ENCODE peak calls at places on chromosomes 13 and 19, in ten cellular contexts. One of them, this sample, is unnamed.

GRCh38 chr19:19261350-19262189 is 11.5 kb downstream of the TM6SF2 start:
- DNase-seq in kidney epithelial cell: no peak
- DNase-seq in iris pigment epithelial cell: no peak
- DNase-seq in hypothalamus: no peak
- DNase-seq in nephron progenitor cell: peak
- DNase-seq in activated T-cell treated with anti-CD3 and anti-CD28 coated beads, Interleukin-2, amount 50 U/mL, for 72 hours: no peak
- DNase-seq in right cardiac atrium: no peak
- DNase-seq in hippocampal formation: no peak
- DNase-seq in activated CD8-positive, alpha-beta memory T cell treated with anti-CD3 and anti-CD28 coated beads for 48 hours: no peak
- DNase-seq in KBM-7: peak
- DNase-seq in this sample: no peak

GRCh38 chr13:108200781-108201398 is 14.4 kb downstream of the LIG4 start:
- DNase-seq in hippocampal formation: no peak
- DNase-seq in right cardiac atrium: no peak
- DNase-seq in activated T-cell treated with anti-CD3 and anti-CD28 coated beads, Interleukin-2, amount 50 U/mL, for 72 hours: no peak
- DNase-seq in activated CD8-positive, alpha-beta memory T cell treated with anti-CD3 and anti-CD28 coated beads for 48 hours: no peak
- DNase-seq in iris pigment epithelial cell: peak
- DNase-seq in hypothalamus: no peak
- DNase-seq in kidney epithelial cell: peak
- DNase-seq in nephron progenitor cell: no peak
- DNase-seq in KBM-7: no peak
- DNase-seq in this sample: peak

GRCh38 chr13:80903911-80904310 is 563.0 kb upstream of the SPRY2 start:
- DNase-seq in kidney epithelial cell: no peak
- DNase-seq in hypothalamus: no peak
- DNase-seq in right cardiac atrium: no peak
- DNase-seq in activated T-cell treated with anti-CD3 and anti-CD28 coated beads, Interleukin-2, amount 50 U/mL, for 72 hours: no peak
- DNase-seq in KBM-7: no peak
- DNase-seq in activated CD8-positive, alpha-beta memory T cell treated with anti-CD3 and anti-CD28 coated beads for 48 hours: no peak
- DNase-seq in nephron progenitor cell: no peak
- DNase-seq in hippocampal formation: no peak
- DNase-seq in iris pigment epithelial cell: peak
- DNase-seq in this sample: no peak

GRCh38 chr19:36225219-36225892 is 10.4 kb downstream of the ZNF146 start:
- DNase-seq in hippocampal formation: no peak
- DNase-seq in hypothalamus: no peak
- DNase-seq in activated CD8-positive, alpha-beta memory T cell treated with anti-CD3 and anti-CD28 coated beads for 48 hours: no peak
- DNase-seq in kidney epithelial cell: no peak
- DNase-seq in right cardiac atrium: no peak
- DNase-seq in nephron progenitor cell: no peak
- DNase-seq in activated T-cell treated with anti-CD3 and anti-CD28 coated beads, Interleukin-2, amount 50 U/mL, for 72 hours: no peak
- DNase-seq in KBM-7: no peak
- DNase-seq in iris pigment epithelial cell: peak
- DNase-seq in this sample: peak

GRCh38 chr13:114066956-114067355 is 65.5 kb downstream of the RASA3 start:
- DNase-seq in KBM-7: no peak
- DNase-seq in kidney epithelial cell: no peak
- DNase-seq in hypothalamus: no peak
- DNase-seq in activated CD8-positive, alpha-beta memory T cell treated with anti-CD3 and anti-CD28 coated beads for 48 hours: no peak
- DNase-seq in hippocampal formation: no peak
- DNase-seq in iris pigment epithelial cell: no peak
- DNase-seq in activated T-cell treated with anti-CD3 and anti-CD28 coated beads, Interleukin-2, amount 50 U/mL, for 72 hours: no peak
- DNase-seq in nephron progenitor cell: no peak
- DNase-seq in right cardiac atrium: peak
- DNase-seq in this sample: no peak

GRCh38 chr19:7971553-7972520 is 28.4 kb upstream of the TIMM44 start:
- DNase-seq in kidney epithelial cell: no peak
- DNase-seq in nephron progenitor cell: no peak
- DNase-seq in activated CD8-positive, alpha-beta memory T cell treated with anti-CD3 and anti-CD28 coated beads for 48 hours: no peak
- DNase-seq in activated T-cell treated with anti-CD3 and anti-CD28 coated beads, Interleukin-2, amount 50 U/mL, for 72 hours: no peak
- DNase-seq in hypothalamus: no peak
- DNase-seq in right cardiac atrium: no peak
- DNase-seq in iris pigment epithelial cell: no peak
- DNase-seq in KBM-7: no peak
- DNase-seq in hippocampal formation: no peak
- DNase-seq in this sample: no peak

GRCh38 chr19:35347171-35347929 is at the start of gene FFAR1:
- DNase-seq in iris pigment epithelial cell: no peak
- DNase-seq in activated CD8-positive, alpha-beta memory T cell treated with anti-CD3 and anti-CD28 coated beads for 48 hours: peak
- DNase-seq in hippocampal formation: peak
- DNase-seq in right cardiac atrium: peak
- DNase-seq in activated T-cell treated with anti-CD3 and anti-CD28 coated beads, Interleukin-2, amount 50 U/mL, for 72 hours: peak
- DNase-seq in KBM-7: peak
- DNase-seq in hypothalamus: no peak
- DNase-seq in kidney epithelial cell: no peak
- DNase-seq in nephron progenitor cell: no peak
- DNase-seq in this sample: no peak

GRCh38 chr19:38455031-38455430 is 21.5 kb downstream of the RYR1 start:
- DNase-seq in right cardiac atrium: no peak
- DNase-seq in iris pigment epithelial cell: peak
- DNase-seq in activated CD8-positive, alpha-beta memory T cell treated with anti-CD3 and anti-CD28 coated beads for 48 hours: no peak
- DNase-seq in kidney epithelial cell: no peak
- DNase-seq in nephron progenitor cell: peak
- DNase-seq in hypothalamus: no peak
- DNase-seq in activated T-cell treated with anti-CD3 and anti-CD28 coated beads, Interleukin-2, amount 50 U/mL, for 72 hours: no peak
- DNase-seq in hippocampal formation: no peak
- DNase-seq in KBM-7: peak
- DNase-seq in this sample: peak

GRCh38 chr13:38564751-38565150 is 122.1 kb upstream of the FREM2 start:
- DNase-seq in hypothalamus: no peak
- DNase-seq in right cardiac atrium: no peak
- DNase-seq in hippocampal formation: no peak
- DNase-seq in KBM-7: no peak
- DNase-seq in activated CD8-positive, alpha-beta memory T cell treated with anti-CD3 and anti-CD28 coated beads for 48 hours: no peak
- DNase-seq in activated T-cell treated with anti-CD3 and anti-CD28 coated beads, Interleukin-2, amount 50 U/mL, for 72 hours: no peak
- DNase-seq in kidney epithelial cell: no peak
- DNase-seq in nephron progenitor cell: no peak
- DNase-seq in iris pigment epithelial cell: no peak
- DNase-seq in this sample: no peak

GRCh38 chr13:107251321-107251720 is 683.4 kb upstream of the ARGLU1 start:
- DNase-seq in hypothalamus: no peak
- DNase-seq in nephron progenitor cell: no peak
- DNase-seq in activated CD8-positive, alpha-beta memory T cell treated with anti-CD3 and anti-CD28 coated beads for 48 hours: no peak
- DNase-seq in right cardiac atrium: no peak
- DNase-seq in hippocampal formation: no peak
- DNase-seq in kidney epithelial cell: no peak
- DNase-seq in activated T-cell treated with anti-CD3 and anti-CD28 coated beads, Interleukin-2, amount 50 U/mL, for 72 hours: no peak
- DNase-seq in KBM-7: no peak
- DNase-seq in iris pigment epithelial cell: peak
- DNase-seq in this sample: peak

GRCh38 chr19:17340871-17341357 is 3.6 kb downstream of the GTPBP3 start:
- DNase-seq in iris pigment epithelial cell: no peak
- DNase-seq in activated CD8-positive, alpha-beta memory T cell treated with anti-CD3 and anti-CD28 coated beads for 48 hours: no peak
- DNase-seq in hippocampal formation: no peak
- DNase-seq in hypothalamus: no peak
- DNase-seq in nephron progenitor cell: no peak
- DNase-seq in KBM-7: no peak
- DNase-seq in right cardiac atrium: no peak
- DNase-seq in activated T-cell treated with anti-CD3 and anti-CD28 coated beads, Interleukin-2, amount 50 U/mL, for 72 hours: no peak
- DNase-seq in kidney epithelial cell: no peak
- DNase-seq in this sample: no peak

GRCh38 chr13:93029536-93029935 is 197.1 kb upstream of the GPC6 start:
- DNase-seq in activated T-cell treated with anti-CD3 and anti-CD28 coated beads, Interleukin-2, amount 50 U/mL, for 72 hours: no peak
- DNase-seq in hypothalamus: no peak
- DNase-seq in activated CD8-positive, alpha-beta memory T cell treated with anti-CD3 and anti-CD28 coated beads for 48 hours: no peak
- DNase-seq in right cardiac atrium: no peak
- DNase-seq in KBM-7: no peak
- DNase-seq in iris pigment epithelial cell: no peak
- DNase-seq in kidney epithelial cell: no peak
- DNase-seq in nephron progenitor cell: no peak
- DNase-seq in hippocampal formation: no peak
- DNase-seq in this sample: peak

GRCh38 chr19:45172173-45172572 is 5.9 kb downstream of the TRAPPC6A start:
- DNase-seq in kidney epithelial cell: no peak
- DNase-seq in activated CD8-positive, alpha-beta memory T cell treated with anti-CD3 and anti-CD28 coated beads for 48 hours: no peak
- DNase-seq in activated T-cell treated with anti-CD3 and anti-CD28 coated beads, Interleukin-2, amount 50 U/mL, for 72 hours: peak
- DNase-seq in hypothalamus: no peak
- DNase-seq in nephron progenitor cell: no peak
- DNase-seq in hippocampal formation: no peak
- DNase-seq in right cardiac atrium: peak
- DNase-seq in KBM-7: no peak
- DNase-seq in iris pigment epithelial cell: no peak
- DNase-seq in this sample: no peak

GRCh38 chr13:102400619-102401125 is 1.2 kb downstream of the FGF14 start:
- DNase-seq in iris pigment epithelial cell: no peak
- DNase-seq in hippocampal formation: peak
- DNase-seq in activated T-cell treated with anti-CD3 and anti-CD28 coated beads, Interleukin-2, amount 50 U/mL, for 72 hours: no peak
- DNase-seq in kidney epithelial cell: no peak
- DNase-seq in nephron progenitor cell: peak
- DNase-seq in KBM-7: no peak
- DNase-seq in right cardiac atrium: peak
- DNase-seq in activated CD8-positive, alpha-beta memory T cell treated with anti-CD3 and anti-CD28 coated beads for 48 hours: no peak
- DNase-seq in hypothalamus: peak
- DNase-seq in this sample: no peak

GRCh38 chr19:45640849-45641273 is 1.7 kb upstream of the EML2 start:
- DNase-seq in KBM-7: no peak
- DNase-seq in iris pigment epithelial cell: no peak
- DNase-seq in activated CD8-positive, alpha-beta memory T cell treated with anti-CD3 and anti-CD28 coated beads for 48 hours: no peak
- DNase-seq in activated T-cell treated with anti-CD3 and anti-CD28 coated beads, Interleukin-2, amount 50 U/mL, for 72 hours: peak
- DNase-seq in kidney epithelial cell: no peak
- DNase-seq in hippocampal formation: no peak
- DNase-seq in right cardiac atrium: peak
- DNase-seq in hypothalamus: no peak
- DNase-seq in nephron progenitor cell: peak
- DNase-seq in this sample: no peak

GRCh38 chr13:86282450-86282849 is 483.2 kb upstream of the SLITRK6 start:
- DNase-seq in nephron progenitor cell: no peak
- DNase-seq in kidney epithelial cell: peak
- DNase-seq in iris pigment epithelial cell: peak
- DNase-seq in hippocampal formation: no peak
- DNase-seq in KBM-7: no peak
- DNase-seq in activated T-cell treated with anti-CD3 and anti-CD28 coated beads, Interleukin-2, amount 50 U/mL, for 72 hours: no peak
- DNase-seq in right cardiac atrium: no peak
- DNase-seq in hypothalamus: no peak
- DNase-seq in activated CD8-positive, alpha-beta memory T cell treated with anti-CD3 and anti-CD28 coated beads for 48 hours: no peak
- DNase-seq in this sample: no peak

GRCh38 chr13:113819731-113820715 is 43.9 kb downstream of the GAS6 start:
- DNase-seq in nephron progenitor cell: no peak
- DNase-seq in iris pigment epithelial cell: no peak
- DNase-seq in right cardiac atrium: peak
- DNase-seq in KBM-7: no peak
- DNase-seq in activated CD8-positive, alpha-beta memory T cell treated with anti-CD3 and anti-CD28 coated beads for 48 hours: no peak
- DNase-seq in kidney epithelial cell: no peak
- DNase-seq in hippocampal formation: no peak
- DNase-seq in activated T-cell treated with anti-CD3 and anti-CD28 coated beads, Interleukin-2, amount 50 U/mL, for 72 hours: no peak
- DNase-seq in hypothalamus: no peak
- DNase-seq in this sample: no peak

GRCh38 chr13:113635048-113635420 is 23.0 kb downstream of the ATP4B start:
- DNase-seq in hippocampal formation: no peak
- DNase-seq in activated T-cell treated with anti-CD3 and anti-CD28 coated beads, Interleukin-2, amount 50 U/mL, for 72 hours: no peak
- DNase-seq in hypothalamus: no peak
- DNase-seq in right cardiac atrium: peak
- DNase-seq in activated CD8-positive, alpha-beta memory T cell treated with anti-CD3 and anti-CD28 coated beads for 48 hours: no peak
- DNase-seq in iris pigment epithelial cell: no peak
- DNase-seq in KBM-7: no peak
- DNase-seq in nephron progenitor cell: no peak
- DNase-seq in kidney epithelial cell: no peak
- DNase-seq in this sample: no peak

GRCh38 chr13:33134213-33134612 is 118.0 kb downstream of the KL start:
- DNase-seq in nephron progenitor cell: no peak
- DNase-seq in KBM-7: no peak
- DNase-seq in hippocampal formation: no peak
- DNase-seq in hypothalamus: no peak
- DNase-seq in activated T-cell treated with anti-CD3 and anti-CD28 coated beads, Interleukin-2, amount 50 U/mL, for 72 hours: no peak
- DNase-seq in activated CD8-positive, alpha-beta memory T cell treated with anti-CD3 and anti-CD28 coated beads for 48 hours: no peak
- DNase-seq in kidney epithelial cell: no peak
- DNase-seq in right cardiac atrium: no peak
- DNase-seq in iris pigment epithelial cell: peak
- DNase-seq in this sample: no peak

GRCh38 chr13:33665776-33666175 is 152.2 kb upstream of the RFC3 start:
- DNase-seq in activated T-cell treated with anti-CD3 and anti-CD28 coated beads, Interleukin-2, amount 50 U/mL, for 72 hours: no peak
- DNase-seq in right cardiac atrium: no peak
- DNase-seq in KBM-7: no peak
- DNase-seq in iris pigment epithelial cell: no peak
- DNase-seq in hypothalamus: no peak
- DNase-seq in nephron progenitor cell: no peak
- DNase-seq in activated CD8-positive, alpha-beta memory T cell treated with anti-CD3 and anti-CD28 coated beads for 48 hours: no peak
- DNase-seq in kidney epithelial cell: no peak
- DNase-seq in hippocampal formation: no peak
- DNase-seq in this sample: no peak

GRCh38 chr19:28296506-28296905 is 916.4 kb downstream of the UQCRFS1 start:
- DNase-seq in kidney epithelial cell: no peak
- DNase-seq in right cardiac atrium: no peak
- DNase-seq in nephron progenitor cell: no peak
- DNase-seq in iris pigment epithelial cell: peak
- DNase-seq in activated CD8-positive, alpha-beta memory T cell treated with anti-CD3 and anti-CD28 coated beads for 48 hours: no peak
- DNase-seq in KBM-7: peak
- DNase-seq in activated T-cell treated with anti-CD3 and anti-CD28 coated beads, Interleukin-2, amount 50 U/mL, for 72 hours: no peak
- DNase-seq in hippocampal formation: no peak
- DNase-seq in hypothalamus: no peak
- DNase-seq in this sample: no peak

GRCh38 chr13:90752070-90752469 is 595.4 kb upstream of the MIR17HG start:
- DNase-seq in hippocampal formation: no peak
- DNase-seq in iris pigment epithelial cell: no peak
- DNase-seq in nephron progenitor cell: no peak
- DNase-seq in right cardiac atrium: no peak
- DNase-seq in kidney epithelial cell: no peak
- DNase-seq in hypothalamus: no peak
- DNase-seq in KBM-7: no peak
- DNase-seq in activated CD8-positive, alpha-beta memory T cell treated with anti-CD3 and anti-CD28 coated beads for 48 hours: no peak
- DNase-seq in activated T-cell treated with anti-CD3 and anti-CD28 coated beads, Interleukin-2, amount 50 U/mL, for 72 hours: no peak
- DNase-seq in this sample: no peak

GRCh38 chr13:27617801-27618411 is 2.4 kb downstream of the LNX2 start:
- DNase-seq in nephron progenitor cell: no peak
- DNase-seq in kidney epithelial cell: no peak
- DNase-seq in iris pigment epithelial cell: no peak
- DNase-seq in KBM-7: no peak
- DNase-seq in right cardiac atrium: no peak
- DNase-seq in activated T-cell treated with anti-CD3 and anti-CD28 coated beads, Interleukin-2, amount 50 U/mL, for 72 hours: no peak
- DNase-seq in hippocampal formation: no peak
- DNase-seq in hypothalamus: no peak
- DNase-seq in activated CD8-positive, alpha-beta memory T cell treated with anti-CD3 and anti-CD28 coated beads for 48 hours: no peak
- DNase-seq in this sample: no peak

GRCh38 chr19:46840157-46840942 is 10.3 kb downstream of the AP2S1 start:
- DNase-seq in right cardiac atrium: peak
- DNase-seq in kidney epithelial cell: no peak
- DNase-seq in activated T-cell treated with anti-CD3 and anti-CD28 coated beads, Interleukin-2, amount 50 U/mL, for 72 hours: peak
- DNase-seq in hippocampal formation: peak
- DNase-seq in nephron progenitor cell: peak
- DNase-seq in activated CD8-positive, alpha-beta memory T cell treated with anti-CD3 and anti-CD28 coated beads for 48 hours: no peak
- DNase-seq in hypothalamus: peak
- DNase-seq in KBM-7: peak
- DNase-seq in iris pigment epithelial cell: peak
- DNase-seq in this sample: peak

GRCh38 chr13:43545317-43545874 is 241.4 kb downstream of the ENOX1 start:
- DNase-seq in activated CD8-positive, alpha-beta memory T cell treated with anti-CD3 and anti-CD28 coated beads for 48 hours: no peak
- DNase-seq in right cardiac atrium: peak
- DNase-seq in hypothalamus: no peak
- DNase-seq in kidney epithelial cell: no peak
- DNase-seq in nephron progenitor cell: no peak
- DNase-seq in activated T-cell treated with anti-CD3 and anti-CD28 coated beads, Interleukin-2, amount 50 U/mL, for 72 hours: no peak
- DNase-seq in hippocampal formation: no peak
- DNase-seq in KBM-7: no peak
- DNase-seq in iris pigment epithelial cell: no peak
- DNase-seq in this sample: no peak

GRCh38 chr19:3710265-3710812 is 2.2 kb downstream of the TJP3 start:
- DNase-seq in KBM-7: peak
- DNase-seq in nephron progenitor cell: no peak
- DNase-seq in iris pigment epithelial cell: peak
- DNase-seq in hypothalamus: no peak
- DNase-seq in hippocampal formation: peak
- DNase-seq in kidney epithelial cell: no peak
- DNase-seq in activated T-cell treated with anti-CD3 and anti-CD28 coated beads, Interleukin-2, amount 50 U/mL, for 72 hours: no peak
- DNase-seq in activated CD8-positive, alpha-beta memory T cell treated with anti-CD3 and anti-CD28 coated beads for 48 hours: no peak
- DNase-seq in right cardiac atrium: peak
- DNase-seq in this sample: peak

GRCh38 chr13:40682449-40683240 is 16.2 kb upstream of the FOXO1 start:
- DNase-seq in KBM-7: peak
- DNase-seq in kidney epithelial cell: no peak
- DNase-seq in iris pigment epithelial cell: peak
- DNase-seq in hypothalamus: no peak
- DNase-seq in activated T-cell treated with anti-CD3 and anti-CD28 coated beads, Interleukin-2, amount 50 U/mL, for 72 hours: no peak
- DNase-seq in activated CD8-positive, alpha-beta memory T cell treated with anti-CD3 and anti-CD28 coated beads for 48 hours: no peak
- DNase-seq in right cardiac atrium: no peak
- DNase-seq in hippocampal formation: no peak
- DNase-seq in nephron progenitor cell: no peak
- DNase-seq in this sample: peak

This sample was measured in IMR-90.